ENCODE peak calls at places on chromosome 20, in eight cellular contexts. H is fibroblast of lung; K is HS-27A; E is retina; R is CD4-positive, alpha-beta T cell; G is amniotic stem cell; A is aorta; S is activated naive CD4-positive, alpha-beta T cell treated with anti-CD3 and anti-CD28 coated beads, Interleukin-2, amount 50 U/mL, for 72 hours. Y is an unnamed sample.

GRCh38 chr20:56506103-56506502 is 18.4 kb upstream of the FAM209A start:
- DNase-seq in A (no peak), S (no peak), H (no peak), K (no peak), E (no peak), R (no peak), G (no peak), Y (no peak)

GRCh38 chr20:25045343-25045712 is 12.6 kb downstream of the ACSS1 start:
- DNase-seq in A (peak), H (no peak), K (no peak), E (no peak), R (no peak), S (no peak), G (no peak), Y (no peak)

GRCh38 chr20:23103284-23104018 is 17.3 kb upstream of the CD93 start:
- DNase-seq in K (no peak), E (no peak), G (no peak), R (no peak), S (no peak), A (no peak), H (no peak), Y (no peak)

GRCh38 chr20:41533537-41534136 is 84.5 kb downstream of the CHD6 start:
- DNase-seq in R (no peak), G (no peak), H (no peak), E (no peak), S (no peak), A (no peak), K (no peak), Y (no peak)

GRCh38 chr20:58692579-58693225 is at the start of gene NPEPL1:
- DNase-seq in S (peak), H (peak), A (peak), R (peak), K (no peak), G (peak), E (peak), Y (peak)

GRCh38 chr20:49395183-49395582 is 87.3 kb downstream of the KCNB1 start:
- DNase-seq in S (no peak), A (peak), E (no peak), K (no peak), G (no peak), R (no peak), H (no peak), Y (peak)

GRCh38 chr20:31652917-31653385 is 15.2 kb downstream of the COX4I2 start:
- DNase-seq in H (peak), K (no peak), G (no peak), A (no peak), E (no peak), R (no peak), S (no peak), Y (no peak)

GRCh38 chr20:40758790-40759189 is 69.8 kb upstream of the MAFB start:
- DNase-seq in E (no peak), G (no peak), S (no peak), H (no peak), K (no peak), R (no peak), A (no peak), Y (no peak)

GRCh38 chr20:40706977-40707582 is 18.0 kb upstream of the MAFB start:
- DNase-seq in H (no peak), E (no peak), S (no peak), A (no peak), K (no peak), R (no peak), G (no peak), Y (peak)

GRCh38 chr20:48298851-48299484 is 513.7 kb upstream of the SULF2 start:
- DNase-seq in K (peak), G (peak), A (no peak), R (no peak), S (no peak), E (no peak), H (peak), Y (no peak)

GRCh38 chr20:4266183-4266582 is 250.8 kb upstream of the RNF24 start:
- DNase-seq in G (no peak), E (no peak), S (no peak), H (no peak), R (no peak), K (no peak), A (no peak), Y (no peak)

GRCh38 chr20:2747676-2748235 is 52.7 kb downstream of the CPXM1 start:
- DNase-seq in K (no peak), S (no peak), H (no peak), E (no peak), G (no peak), A (no peak), R (no peak), Y (peak)

GRCh38 chr20:3933126-3933684 is 44.0 kb downstream of the PANK2 start:
- DNase-seq in S (no peak), K (no peak), E (no peak), H (no peak), R (no peak), A (no peak), G (no peak), Y (no peak)

GRCh38 chr20:53833333-53834043 is 236.9 kb downstream of the BCAS1 start:
- DNase-seq in H (no peak), E (no peak), S (no peak), R (no peak), K (no peak), A (no peak), G (no peak), Y (no peak)

GRCh38 chr20:36462440-36463211 is 78.7 kb upstream of the MYL9 start:
- DNase-seq in H (peak), K (peak), E (peak), G (no peak), S (no peak), A (peak), R (peak), Y (no peak)

GRCh38 chr20:6566821-6567220 is 200.7 kb upstream of the BMP2 start:
- DNase-seq in S (no peak), G (peak), K (peak), H (peak), R (no peak), E (no peak), A (no peak), Y (no peak)

GRCh38 chr20:51831891-51832675 is 29.8 kb upstream of the SALL4 start:
- DNase-seq in E (peak), R (no peak), H (no peak), A (no peak), S (no peak), G (no peak), K (no peak), Y (no peak)

GRCh38 chr20:12153616-12154015 is 235.9 kb downstream of the BTBD3 start:
- DNase-seq in E (no peak), K (no peak), G (no peak), H (peak), R (no peak), S (no peak), A (no peak), Y (no peak)

GRCh38 chr20:48171626-48172025 is 386.3 kb upstream of the SULF2 start:
- DNase-seq in A (no peak), E (no peak), R (no peak), H (no peak), S (no peak), G (no peak), K (no peak), Y (no peak)

GRCh38 chr20:25063981-25064380 is 6.0 kb upstream of the ACSS1 start:
- DNase-seq in K (no peak), A (no peak), G (no peak), H (no peak), E (no peak), S (no peak), R (no peak), Y (no peak)

GRCh38 chr20:36717657-36718056 is 28.2 kb downstream of the NDRG3 start:
- DNase-seq in R (no peak), S (no peak), H (no peak), A (no peak), E (no peak), G (no peak), K (no peak), Y (no peak)

GRCh38 chr20:48283470-48284110 is 498.3 kb upstream of the SULF2 start:
- DNase-seq in K (peak), H (peak), G (peak), S (no peak), A (peak), E (no peak), R (no peak), Y (no peak)

GRCh38 chr20:2151805-2152727 is 50.4 kb downstream of the STK35 start:
- DNase-seq in H (peak), A (peak), R (no peak), G (no peak), S (no peak), K (peak), E (no peak), Y (no peak)

GRCh38 chr20:4876731-4877130 is 124.6 kb downstream of the SLC23A2 start:
- DNase-seq in K (no peak), H (no peak), G (no peak), R (no peak), S (no peak), A (no peak), E (no peak), Y (no peak)

GRCh38 chr20:43755390-43755789 is 28.6 kb upstream of the GTSF1L start:
- DNase-seq in K (no peak), A (no peak), R (no peak), S (no peak), E (no peak), H (peak), G (no peak), Y (no peak)